ENCODE peak calls at places on chromosomes 12 and 14, in eight cellular contexts. E is right lobe of liver, K is body of pancreas, S is sigmoid colon, M is A549, B is Peyer's patch, Y is H1, F is adrenal gland. P is an unnamed sample.

GRCh38 chr14:102622262-102622885 is 29.9 kb downstream of the RCOR1 start:
- DNase-seq in E (no peak), K (peak; percentile 26), S (no peak), M (no peak), B (no peak), Y (no peak), F (peak; percentile 20), P (no peak)

GRCh38 chr12:51871126-51871525 is 16.8 kb upstream of the ANKRD33 start:
- DNase-seq in E (no peak), K (peak; percentile 46), S (no peak), M (no peak), B (no peak), Y (no peak), F (no peak), P (no peak)

GRCh38 chr12:65300679-65301349 is 22.3 kb downstream of the MSRB3 start:
- DNase-seq in E (no peak), K (no peak), S (no peak), M (peak; percentile 20), B (no peak), Y (no peak), F (no peak), P (no peak)

GRCh38 chr12:64680235-64680634 is 69.9 kb downstream of the RASSF3 start:
- DNase-seq in E (no peak), K (peak; percentile 22), S (no peak), M (peak; percentile 63), B (no peak), Y (no peak), F (no peak), P (no peak)

GRCh38 chr14:22448035-22448904 is 140.8 kb downstream of the DAD1 start:
- DNase-seq in E (no peak), K (no peak), S (no peak), M (no peak), B (no peak), Y (no peak), F (no peak), P (no peak)

GRCh38 chr14:96980835-96981234 is 183.7 kb downstream of the VRK1 start:
- DNase-seq in E (no peak), K (no peak), S (no peak), M (no peak), B (no peak), Y (no peak), F (no peak), P (no peak)

GRCh38 chr12:26524862-26525465 is 308.0 kb downstream of the ITPR2 start:
- DNase-seq in E (no peak), K (peak; percentile 9), S (no peak), M (no peak), B (peak; percentile 58), Y (peak; percentile 62), F (peak; percentile 23), P (peak; percentile 5)

GRCh38 chr12:114901316-114901715 is 217.3 kb upstream of the TBX3 start:
- DNase-seq in E (no peak), K (no peak), S (no peak), M (no peak), B (no peak), Y (no peak), F (no peak), P (no peak)

GRCh38 chr12:31518680-31519227 is 72.2 kb downstream of the DENND5B start:
- DNase-seq in E (no peak), K (peak; percentile 31), S (no peak), M (peak; percentile 79), B (no peak), Y (no peak), F (peak; percentile 64), P (no peak)

GRCh38 chr12:3199551-3200031 is 122.4 kb downstream of the TSPAN9 start:
- DNase-seq in E (no peak), K (no peak), S (no peak), M (no peak), B (no peak), Y (peak; percentile 64), F (no peak), P (peak; percentile 28)

GRCh38 chr14:60346706-60347105 is 97.7 kb downstream of the PPM1A start:
- DNase-seq in E (no peak), K (peak; percentile 24), S (no peak), M (no peak), B (no peak), Y (no peak), F (no peak), P (no peak)

GRCh38 chr12:108733132-108733531 is 1.8 kb upstream of the CORO1C start:
- DNase-seq in E (no peak), K (no peak), S (peak; percentile 61), M (no peak), B (no peak), Y (no peak), F (no peak), P (no peak)
- TF ChIP-seq POLR2A in E (no peak), K (no peak), S (no peak), M (no peak), B (no peak), Y (no peak), F (no peak), P (no peak)

DNA sequence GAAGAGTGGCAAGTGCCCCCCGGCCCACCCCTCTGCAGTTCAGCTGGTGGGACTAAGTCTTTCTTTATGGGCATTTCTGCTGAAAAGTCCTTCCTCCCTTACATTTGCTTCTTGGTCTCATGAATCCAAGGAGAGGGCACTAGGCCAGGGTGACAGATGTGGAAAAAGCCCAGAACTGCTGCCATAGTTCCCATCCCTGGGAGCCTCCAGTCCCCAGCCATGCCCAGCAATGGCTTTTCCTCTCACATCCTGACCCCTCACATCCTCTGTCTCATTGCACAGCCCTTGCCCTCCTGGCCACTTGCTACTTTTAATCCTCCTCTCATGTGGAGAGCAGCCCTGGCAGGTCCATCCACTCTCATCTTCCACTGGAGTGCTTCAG is 122.5 kb downstream of the ZFP36L1 start:
- DNase-seq in E (peak; percentile 42), K (peak; percentile 64), S (peak; percentile 60), M (no peak), B (peak; percentile 31), Y (no peak), F (peak; percentile 4), P (no peak)
- H3K27ac ChIP-seq in E (no peak overlapping the region), K (no peak overlapping the region), S (peak overlapping the region; percentile 88), M (no peak overlapping the region), B (no peak overlapping the region), Y (no peak overlapping the region), F (peak overlapping the region; percentile 65), P (no peak overlapping the region)

GRCh38 chr14:99729991-99730875 is 46.1 kb downstream of the CYP46A1 start:
- DNase-seq in E (peak; percentile 71), K (peak; percentile 71), S (peak; percentile 85), M (peak; percentile 77), B (peak; percentile 73), Y (peak; percentile 100), F (peak; percentile 77), P (peak; percentile 74)
- H3K4me3 ChIP-seq in E (peak overlapping the region; percentile 34), K (no peak overlapping the region), S (peak overlapping the region; percentile 40), M (peak overlapping the region; percentile 88), B (peak overlapping the region; percentile 27), Y (peak overlapping the region; percentile 33), F (no peak overlapping the region), P (peak overlapping the region; percentile 44)

GRCh38 chr12:122503147-122503751 is 2.5 kb upstream of the ZCCHC8 start:
- DNase-seq in E (no peak), K (no peak), S (no peak), M (no peak), B (no peak), Y (no peak), F (no peak), P (no peak)

GRCh38 chr12:122501489-122501989 is 807 bp upstream of the ZCCHC8 start:
- DNase-seq in E (no peak), K (no peak), S (no peak), M (no peak), B (no peak), Y (no peak), F (no peak), P (no peak)

GRCh38 chr12:122503783-122504590 is 3.3 kb upstream of the ZCCHC8 start:
- DNase-seq in E (no peak), K (no peak), S (no peak), M (no peak), B (no peak), Y (no peak), F (no peak), P (no peak)

GRCh38 chr12:122499991-122500684 is 594 bp downstream of the ZCCHC8 start:
- DNase-seq in E (peak; percentile 70), K (peak; percentile 70), S (peak; percentile 84), M (peak; percentile 48), B (peak; percentile 72), Y (peak; percentile 79), F (peak; percentile 57), P (peak; percentile 52)

DNA sequence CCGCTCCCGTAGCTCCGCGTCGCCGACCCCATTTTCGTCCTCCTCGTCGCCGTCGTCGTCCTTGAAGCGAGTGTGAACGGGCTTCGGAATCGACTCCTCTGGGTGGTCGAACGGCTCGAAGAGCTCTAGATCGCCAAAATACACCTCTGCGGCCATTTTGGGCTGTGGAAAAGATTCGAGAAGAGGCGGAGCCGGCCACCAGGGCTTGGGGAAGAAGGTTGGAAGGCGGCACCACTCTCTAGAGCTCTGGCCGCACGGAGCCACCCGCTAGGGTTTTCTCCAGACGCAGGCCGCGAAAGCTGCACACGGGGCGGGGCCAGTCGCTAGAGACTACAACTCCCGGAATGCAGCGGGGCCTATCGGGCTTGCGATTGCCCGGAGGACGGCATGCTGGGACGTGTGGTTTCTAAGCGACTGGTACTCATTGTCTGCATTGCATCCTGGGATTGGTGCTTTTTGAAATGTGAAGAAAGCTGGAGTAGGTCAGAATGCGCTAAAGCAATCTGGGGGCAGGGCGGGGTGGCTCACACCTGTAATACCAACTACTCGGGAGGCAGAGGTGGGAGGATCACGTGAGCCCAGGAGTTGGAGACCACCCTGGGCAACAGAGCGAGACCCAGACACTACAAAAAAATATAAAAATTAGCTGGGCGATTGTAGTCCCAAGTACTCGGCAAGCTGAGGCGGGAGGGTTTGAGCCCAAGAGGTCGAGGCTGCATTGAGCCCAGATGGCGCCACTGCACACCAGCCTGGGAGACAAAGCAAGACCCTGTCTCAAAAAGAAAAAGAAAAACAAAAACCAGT is at the start of gene ZCCHC8:
- DNase-seq in E (peak; percentile 99), K (peak; percentile 98), S (peak; percentile 98), M (peak; percentile 98), B (peak; percentile 99), Y (peak; percentile 94), F (peak; percentile 98), P (peak; percentile 98)
- TF ChIP-seq POLR2A in E (peak; percentile 98), K (peak; percentile 98), S (peak; percentile 96), M (peak; percentile 63), B (peak; percentile 98), Y (peak; percentile 85), F (peak; percentile 94), P (peak; percentile 97)

DNA sequence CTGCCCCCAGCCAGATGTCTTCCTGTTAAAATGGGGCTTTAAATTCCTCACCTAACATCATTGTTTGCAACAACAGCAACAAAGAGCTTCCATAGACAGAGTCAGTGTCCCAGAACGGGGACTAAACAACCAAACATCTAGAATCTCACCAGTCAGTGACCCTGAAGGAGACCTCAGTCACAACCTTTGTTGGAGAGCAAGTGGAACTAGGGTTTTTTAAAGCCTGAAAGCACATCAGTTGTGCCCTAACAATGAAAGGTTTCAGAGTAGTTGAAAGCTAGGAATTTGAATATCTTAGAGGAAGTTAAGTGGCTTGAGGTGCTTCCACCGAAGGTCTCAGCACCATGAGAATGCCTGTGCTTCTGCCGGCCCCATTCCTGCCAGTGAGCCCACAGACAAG is 5.0 kb upstream of the ALDH2 start:
- DNase-seq in E (no peak), K (no peak), S (no peak), M (no peak), B (no peak), Y (no peak), F (no peak), P (no peak)
- H3K27ac ChIP-seq in E (no peak overlapping the region), K (no peak overlapping the region), S (no peak overlapping the region), M (no peak overlapping the region), B (no peak overlapping the region), Y (no peak overlapping the region), F (no peak overlapping the region), P (no peak overlapping the region)